ENCODE peak calls at places on chromosomes 13 and 19, in ten cellular contexts. One of them, this sample, is unnamed.
A peak's percentile ranks its signal among the peaks of the same experiment; 100 is the strongest.

GRCh38 chr13:84831666-84832657 is 949.7 kb upstream of the SLITRK1 start:
- DNase-seq in brain microvascular endothelial cell: no peak
- DNase-seq in ascending aorta: no peak
- DNase-seq in GM12864: no peak
- DNase-seq in osteoblast: no peak
- DNase-seq in RWPE1: no peak
- DNase-seq in endodermal cell: peak; percentile 58
- DNase-seq in esophagus squamous epithelium: no peak
- DNase-seq in psoas muscle: no peak
- DNase-seq in cardiac muscle cell: no peak
- DNase-seq in this sample: no peak

GRCh38 chr19:6325614-6326013 is 7.8 kb downstream of the ACER1 start:
- DNase-seq in brain microvascular endothelial cell: no peak
- DNase-seq in ascending aorta: no peak
- DNase-seq in GM12864: no peak
- DNase-seq in osteoblast: no peak
- DNase-seq in RWPE1: no peak
- DNase-seq in endodermal cell: no peak
- DNase-seq in esophagus squamous epithelium: no peak
- DNase-seq in psoas muscle: no peak
- DNase-seq in cardiac muscle cell: no peak
- DNase-seq in this sample: no peak

GRCh38 chr19:34173145-34173956 is 1.0 kb downstream of the LSM14A start:
- DNase-seq in brain microvascular endothelial cell: no peak
- DNase-seq in ascending aorta: no peak
- DNase-seq in GM12864: no peak
- DNase-seq in osteoblast: peak; percentile 86
- DNase-seq in RWPE1: peak; percentile 62
- DNase-seq in endodermal cell: peak; percentile 87
- DNase-seq in esophagus squamous epithelium: no peak
- DNase-seq in psoas muscle: peak; percentile 54
- DNase-seq in cardiac muscle cell: peak; percentile 61
- DNase-seq in this sample: peak; percentile 62

GRCh38 chr19:3904233-3904632 is 23.7 kb downstream of the ATCAY start:
- DNase-seq in brain microvascular endothelial cell: no peak
- DNase-seq in ascending aorta: no peak
- DNase-seq in GM12864: no peak
- DNase-seq in osteoblast: no peak
- DNase-seq in RWPE1: no peak
- DNase-seq in endodermal cell: no peak
- DNase-seq in esophagus squamous epithelium: no peak
- DNase-seq in psoas muscle: no peak
- DNase-seq in cardiac muscle cell: no peak
- DNase-seq in this sample: no peak

GRCh38 chr13:38417727-38418126 is 68.1 kb downstream of the UFM1 start:
- DNase-seq in brain microvascular endothelial cell: peak; percentile 9
- DNase-seq in ascending aorta: no peak
- DNase-seq in GM12864: no peak
- DNase-seq in osteoblast: no peak
- DNase-seq in RWPE1: peak; percentile 44
- DNase-seq in endodermal cell: peak; percentile 61
- DNase-seq in esophagus squamous epithelium: no peak
- DNase-seq in psoas muscle: no peak
- DNase-seq in cardiac muscle cell: peak; percentile 24
- DNase-seq in this sample: no peak

GRCh38 chr13:44805623-44806022 is 183.6 kb downstream of the NUFIP1 start:
- DNase-seq in brain microvascular endothelial cell: no peak
- DNase-seq in ascending aorta: no peak
- DNase-seq in GM12864: no peak
- DNase-seq in osteoblast: no peak
- DNase-seq in RWPE1: no peak
- DNase-seq in endodermal cell: no peak
- DNase-seq in esophagus squamous epithelium: no peak
- DNase-seq in psoas muscle: no peak
- DNase-seq in cardiac muscle cell: no peak
- DNase-seq in this sample: no peak

GRCh38 chr13:35768126-35768525 is 291.6 kb upstream of the MAB21L1 start:
- DNase-seq in brain microvascular endothelial cell: no peak
- DNase-seq in ascending aorta: no peak
- DNase-seq in GM12864: no peak
- DNase-seq in osteoblast: no peak
- DNase-seq in RWPE1: no peak
- DNase-seq in endodermal cell: no peak
- DNase-seq in esophagus squamous epithelium: no peak
- DNase-seq in psoas muscle: no peak
- DNase-seq in cardiac muscle cell: no peak
- DNase-seq in this sample: no peak

GRCh38 chr13:19888799-19889198 is 25.4 kb upstream of the ZMYM5 start:
- DNase-seq in brain microvascular endothelial cell: no peak
- DNase-seq in ascending aorta: no peak
- DNase-seq in GM12864: no peak
- DNase-seq in osteoblast: peak; percentile 29
- DNase-seq in RWPE1: no peak
- DNase-seq in endodermal cell: no peak
- DNase-seq in esophagus squamous epithelium: no peak
- DNase-seq in psoas muscle: no peak
- DNase-seq in cardiac muscle cell: peak; percentile 48
- DNase-seq in this sample: no peak

GRCh38 chr13:40026174-40026585 is 370.7 kb downstream of the COG6 start:
- DNase-seq in brain microvascular endothelial cell: peak; percentile 26
- DNase-seq in ascending aorta: no peak
- DNase-seq in GM12864: peak; percentile 93
- DNase-seq in osteoblast: no peak
- DNase-seq in RWPE1: no peak
- DNase-seq in endodermal cell: no peak
- DNase-seq in esophagus squamous epithelium: no peak
- DNase-seq in psoas muscle: no peak
- DNase-seq in cardiac muscle cell: peak; percentile 16
- DNase-seq in this sample: no peak

GRCh38 chr19:11460207-11460606 is 20.6 kb downstream of the ELAVL3 start:
- DNase-seq in brain microvascular endothelial cell: no peak
- DNase-seq in ascending aorta: no peak
- DNase-seq in GM12864: no peak
- DNase-seq in osteoblast: peak; percentile 61
- DNase-seq in RWPE1: no peak
- DNase-seq in endodermal cell: peak; percentile 61
- DNase-seq in esophagus squamous epithelium: no peak
- DNase-seq in psoas muscle: no peak
- DNase-seq in cardiac muscle cell: no peak
- DNase-seq in this sample: no peak
- TF ChIP-seq CTCF in brain microvascular endothelial cell: peak; percentile 54
- TF ChIP-seq CTCF in ascending aorta: peak; percentile 8
- TF ChIP-seq CTCF in GM12864: peak; percentile 55
- TF ChIP-seq CTCF in osteoblast: no peak
- TF ChIP-seq CTCF in RWPE1: peak; percentile 15
- TF ChIP-seq CTCF in endodermal cell: peak; percentile 59
- TF ChIP-seq CTCF in esophagus squamous epithelium: no peak
- TF ChIP-seq CTCF in psoas muscle: no peak
- TF ChIP-seq CTCF in cardiac muscle cell: peak; percentile 10
- TF ChIP-seq CTCF in this sample: no peak

DNA sequence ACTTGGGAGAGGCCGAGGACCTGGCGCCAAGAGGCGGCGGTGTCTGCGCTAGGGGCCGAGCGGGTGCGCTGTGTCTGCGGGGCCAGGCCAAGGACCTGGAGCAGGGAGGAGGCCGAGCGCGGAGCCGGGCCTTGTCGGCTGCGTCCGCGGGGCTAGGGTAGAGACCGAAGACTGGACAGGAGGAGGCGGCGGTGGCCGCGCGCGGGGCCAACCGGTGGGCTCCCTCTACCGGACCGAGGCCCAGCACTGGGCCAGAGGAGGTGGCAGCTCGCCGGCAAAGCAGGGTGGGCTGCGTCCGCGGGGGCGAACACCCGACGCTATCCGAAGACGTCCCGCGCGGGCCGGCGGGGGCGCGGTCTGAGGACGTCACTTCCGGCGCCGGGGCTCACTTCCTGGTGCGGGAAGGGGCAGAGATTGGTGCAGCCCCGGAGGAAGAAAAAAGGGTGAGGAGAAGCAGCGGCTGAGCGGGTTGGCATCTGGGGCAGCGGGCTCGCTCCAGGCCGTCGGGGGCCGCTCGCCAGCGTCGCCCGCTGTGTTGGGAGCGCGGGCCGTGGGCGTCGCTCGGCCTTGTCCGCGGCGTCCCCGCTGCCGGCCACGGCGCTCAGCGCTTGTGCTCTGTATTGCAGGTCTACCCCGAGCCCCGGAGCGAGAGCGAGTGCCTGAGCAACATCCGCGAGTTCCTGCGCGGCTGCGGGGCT is 38.3 kb downstream of the ARHGEF7 start:
- DNase-seq in brain microvascular endothelial cell: peak; percentile 86
- DNase-seq in ascending aorta: peak; percentile 96
- DNase-seq in GM12864: no peak
- DNase-seq in osteoblast: peak; percentile 99
- DNase-seq in RWPE1: peak; percentile 92
- DNase-seq in endodermal cell: peak; percentile 97
- DNase-seq in esophagus squamous epithelium: peak; percentile 49
- DNase-seq in psoas muscle: peak; percentile 97
- DNase-seq in cardiac muscle cell: peak; percentile 95
- DNase-seq in this sample: peak; percentile 96
- TF ChIP-seq CTCF in brain microvascular endothelial cell: peak; percentile 20
- TF ChIP-seq CTCF in ascending aorta: peak; percentile 33
- TF ChIP-seq CTCF in GM12864: peak; percentile 9
- TF ChIP-seq CTCF in osteoblast: peak; percentile 16
- TF ChIP-seq CTCF in RWPE1: peak; percentile 14
- TF ChIP-seq CTCF in endodermal cell: peak; percentile 57
- TF ChIP-seq CTCF in esophagus squamous epithelium: no peak
- TF ChIP-seq CTCF in psoas muscle: peak; percentile 2
- TF ChIP-seq CTCF in cardiac muscle cell: peak; percentile 38
- TF ChIP-seq CTCF in this sample: no peak

DNA sequence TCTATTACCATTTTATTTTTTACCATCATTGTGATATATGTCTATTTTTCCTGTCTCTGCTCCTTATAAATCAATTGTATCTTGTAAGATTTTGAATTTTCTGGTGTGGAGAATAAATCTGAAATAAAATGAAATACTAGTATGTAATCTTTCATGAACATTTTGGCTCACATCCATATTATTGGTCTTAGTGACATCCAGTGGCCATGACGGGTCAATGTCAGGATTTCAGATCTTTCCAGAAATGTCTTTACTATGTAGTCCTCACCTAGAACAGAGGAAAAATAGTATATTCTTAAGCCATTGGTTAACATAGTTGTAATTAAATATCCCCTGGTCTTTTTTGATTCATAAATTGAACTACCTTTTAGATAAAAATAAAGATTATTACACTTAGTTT is 109.8 kb upstream of the GPC6 start:
- DNase-seq in brain microvascular endothelial cell: no peak
- DNase-seq in ascending aorta: no peak
- DNase-seq in GM12864: no peak
- DNase-seq in osteoblast: no peak
- DNase-seq in RWPE1: no peak
- DNase-seq in endodermal cell: no peak
- DNase-seq in esophagus squamous epithelium: no peak
- DNase-seq in psoas muscle: no peak
- DNase-seq in cardiac muscle cell: no peak
- DNase-seq in this sample: no peak
- TF ChIP-seq CTCF in brain microvascular endothelial cell: peak; percentile 31
- TF ChIP-seq CTCF in ascending aorta: no peak
- TF ChIP-seq CTCF in GM12864: no peak
- TF ChIP-seq CTCF in osteoblast: no peak
- TF ChIP-seq CTCF in RWPE1: no peak
- TF ChIP-seq CTCF in endodermal cell: peak; percentile 70
- TF ChIP-seq CTCF in esophagus squamous epithelium: no peak
- TF ChIP-seq CTCF in psoas muscle: no peak
- TF ChIP-seq CTCF in cardiac muscle cell: no peak
- TF ChIP-seq CTCF in this sample: no peak

GRCh38 chr19:2054763-2055162 is 3.7 kb upstream of the MKNK2 start:
- DNase-seq in brain microvascular endothelial cell: no peak
- DNase-seq in ascending aorta: no peak
- DNase-seq in GM12864: no peak
- DNase-seq in osteoblast: peak; percentile 65
- DNase-seq in RWPE1: no peak
- DNase-seq in endodermal cell: no peak
- DNase-seq in esophagus squamous epithelium: no peak
- DNase-seq in psoas muscle: no peak
- DNase-seq in cardiac muscle cell: no peak
- DNase-seq in this sample: no peak
- TF ChIP-seq CTCF in brain microvascular endothelial cell: no peak
- TF ChIP-seq CTCF in ascending aorta: no peak
- TF ChIP-seq CTCF in GM12864: no peak
- TF ChIP-seq CTCF in osteoblast: no peak
- TF ChIP-seq CTCF in RWPE1: no peak
- TF ChIP-seq CTCF in endodermal cell: no peak
- TF ChIP-seq CTCF in esophagus squamous epithelium: no peak
- TF ChIP-seq CTCF in psoas muscle: no peak
- TF ChIP-seq CTCF in cardiac muscle cell: no peak
- TF ChIP-seq CTCF in this sample: no peak

DNA sequence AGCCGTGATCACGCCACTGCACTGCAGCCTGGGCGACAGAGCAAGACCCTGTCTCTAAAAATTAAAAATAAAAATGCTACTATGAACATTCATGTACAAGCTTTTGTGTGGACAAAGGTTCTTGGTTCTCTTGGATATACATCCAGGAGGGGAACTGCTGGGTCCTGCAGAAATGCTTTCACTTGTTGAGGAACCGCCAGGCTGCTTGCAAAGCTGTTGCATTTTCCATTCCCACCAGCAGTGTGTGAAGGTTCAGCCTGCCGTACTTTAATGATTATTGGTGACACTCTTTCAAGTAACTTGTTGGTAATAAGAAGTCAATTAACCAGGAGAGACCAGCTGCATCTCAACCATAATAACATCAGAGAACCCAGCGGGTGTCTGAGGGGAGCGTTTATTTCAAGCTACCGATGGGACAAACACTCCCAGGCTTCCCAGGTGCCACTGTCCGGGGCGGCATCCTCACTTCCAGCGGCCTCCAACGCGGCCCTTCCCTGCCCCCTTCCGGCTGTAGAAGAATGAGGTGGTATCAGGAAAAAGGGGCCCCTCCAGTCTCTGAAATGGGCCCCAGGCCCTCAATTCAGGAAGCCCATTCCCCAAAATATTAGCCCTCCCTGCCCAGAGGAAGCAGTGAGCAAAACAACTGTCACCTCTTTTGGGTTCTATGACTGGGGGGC is 15.2 kb upstream of the PPP1R12C start:
- DNase-seq in brain microvascular endothelial cell: no peak
- DNase-seq in ascending aorta: no peak
- DNase-seq in GM12864: no peak
- DNase-seq in osteoblast: peak; percentile 82
- DNase-seq in RWPE1: no peak
- DNase-seq in endodermal cell: no peak
- DNase-seq in esophagus squamous epithelium: no peak
- DNase-seq in psoas muscle: peak; percentile 40
- DNase-seq in cardiac muscle cell: no peak
- DNase-seq in this sample: no peak
- TF ChIP-seq CTCF in brain microvascular endothelial cell: no peak
- TF ChIP-seq CTCF in ascending aorta: peak; percentile 6
- TF ChIP-seq CTCF in GM12864: peak; percentile 26
- TF ChIP-seq CTCF in osteoblast: peak; percentile 5
- TF ChIP-seq CTCF in RWPE1: no peak
- TF ChIP-seq CTCF in endodermal cell: peak; percentile 63
- TF ChIP-seq CTCF in esophagus squamous epithelium: no peak
- TF ChIP-seq CTCF in psoas muscle: no peak
- TF ChIP-seq CTCF in cardiac muscle cell: peak; percentile 24
- TF ChIP-seq CTCF in this sample: no peak

GRCh38 chr19:11361037-11361770 is 6.0 kb downstream of the PLPPR2 start:
- DNase-seq in brain microvascular endothelial cell: no peak
- DNase-seq in ascending aorta: no peak
- DNase-seq in GM12864: no peak
- DNase-seq in osteoblast: peak; percentile 57
- DNase-seq in RWPE1: no peak
- DNase-seq in endodermal cell: peak; percentile 99
- DNase-seq in esophagus squamous epithelium: no peak
- DNase-seq in psoas muscle: peak; percentile 66
- DNase-seq in cardiac muscle cell: no peak
- DNase-seq in this sample: peak; percentile 99
- TF ChIP-seq CTCF in brain microvascular endothelial cell: no peak
- TF ChIP-seq CTCF in ascending aorta: no peak
- TF ChIP-seq CTCF in GM12864: no peak
- TF ChIP-seq CTCF in osteoblast: no peak
- TF ChIP-seq CTCF in RWPE1: no peak
- TF ChIP-seq CTCF in endodermal cell: peak; percentile 62
- TF ChIP-seq CTCF in esophagus squamous epithelium: no peak
- TF ChIP-seq CTCF in psoas muscle: no peak
- TF ChIP-seq CTCF in cardiac muscle cell: no peak
- TF ChIP-seq CTCF in this sample: no peak

This sample was measured in nephron progenitor cell.